ENCODE peak calls at places on chromosomes 3 and 15, in four cellular contexts. S, M, I and G are unnamed samples.

GRCh38 chr15:63072023-63072650 is 29.6 kb downstream of the TPM1 start:
- DNase-seq in S (no peak), M (no peak), I (no peak), G (no peak)

GRCh38 chr15:65641723-65642475 is 20.2 kb downstream of the SLC24A1 start:
- DNase-seq in S (no peak), M (no peak), I (no peak), G (no peak)

GRCh38 chr15:88987590-88987950 is 74.4 kb upstream of the MFGE8 start:
- DNase-seq in S (no peak), M (no peak), I (no peak), G (no peak)

GRCh38 chr15:84834969-84835368 is 17.8 kb downstream of the ALPK3 start:
- DNase-seq in S (no peak), M (no peak), I (no peak), G (no peak)

GRCh38 chr3:71238267-71238985 is 345.1 kb downstream of the FOXP1 start:
- DNase-seq in S (no peak), M (no peak), I (no peak), G (no peak)

GRCh38 chr15:45948226-45948625 is 313.4 kb downstream of the SQOR start:
- DNase-seq in S (no peak), M (no peak), I (no peak), G (no peak)

GRCh38 chr3:183298708-183299153 is 45.7 kb downstream of the B3GNT5 start:
- DNase-seq in S (no peak), M (peak), I (peak), G (peak)

GRCh38 chr3:45864760-45865567 is 21.4 kb upstream of the CCR9 start:
- DNase-seq in S (no peak), M (no peak), I (no peak), G (no peak)

GRCh38 chr3:102141096-102141912 is 292.0 kb downstream of the NFKBIZ start:
- DNase-seq in S (no peak), M (no peak), I (no peak), G (no peak)

GRCh38 chr15:65902373-65902772 is 33.1 kb downstream of the RAB11A start:
- DNase-seq in S (no peak), M (peak), I (peak), G (no peak)

GRCh38 chr3:53252105-53252946 is 3.5 kb downstream of the TKT start:
- DNase-seq in S (no peak), M (no peak), I (no peak), G (no peak)